ENCODE peak calls at places on chromosomes 11 and 22, in six cellular contexts. K, C, P, O, S and D are unnamed samples.

GRCh38 chr22:35312198-35313059 is 12.7 kb downstream of the TOM1 start:
- DNase-seq in S (no peak), C (no peak), K (no peak), O (no peak), P (peak), D (no peak)

GRCh38 chr11:77440678-77441077 is 33.2 kb downstream of the PAK1 start:
- DNase-seq in S (no peak), C (no peak), P (no peak), K (no peak), O (no peak), D (no peak)

GRCh38 chr11:132855516-132855915 is 676.8 kb downstream of the OPCML start:
- DNase-seq in K (no peak), C (no peak), S (no peak), P (no peak), O (no peak), D (no peak)

GRCh38 chr11:62705401-62705800 is 1.8 kb downstream of the BSCL2 start:
- DNase-seq in C (no peak), O (no peak), P (peak), S (no peak), K (no peak), D (no peak)

GRCh38 chr22:45217806-45218205 is 22.9 kb downstream of the KIAA0930 start:
- DNase-seq in O (no peak), P (no peak), S (no peak), C (no peak), K (no peak), D (peak)

GRCh38 chr11:122167100-122167499 is 51.1 kb upstream of the BLID start:
- DNase-seq in O (no peak), K (no peak), C (no peak), P (peak), S (no peak), D (no peak)

GRCh38 chr11:16612801-16613400 is 125.5 kb upstream of the C11orf58 start:
- DNase-seq in S (no peak), K (peak), O (no peak), P (no peak), C (no peak), D (no peak)

GRCh38 chr11:69166186-69167115 is 10.7 kb downstream of the SMIM38 start:
- DNase-seq in P (peak), S (no peak), O (peak), C (no peak), K (no peak), D (peak)

GRCh38 chr11:64661146-64661545 is 61.9 kb downstream of the NRXN2 start:
- DNase-seq in O (no peak), C (no peak), P (peak), S (no peak), K (no peak), D (no peak)

GRCh38 chr22:39598017-39598965 is 27.7 kb downstream of the CACNA1I start:
- DNase-seq in K (peak), P (no peak), S (peak), C (no peak), O (peak), D (no peak)

GRCh38 chr11:96978751-96979150 is 588.9 kb downstream of the JRKL start:
- DNase-seq in P (no peak), C (no peak), K (no peak), O (no peak), S (no peak), D (no peak)

GRCh38 chr22:29266564-29267461 is 968 bp downstream of the RHBDD3 start:
- DNase-seq in C (no peak), S (no peak), P (peak), K (no peak), O (no peak), D (no peak)

GRCh38 chr11:43921561-43922294 is 20.7 kb upstream of the C11orf96 start:
- DNase-seq in K (no peak), O (no peak), P (no peak), S (no peak), C (no peak), D (no peak)

GRCh38 chr11:122317337-122317736 is 201.3 kb upstream of the BLID start:
- DNase-seq in P (peak), C (no peak), S (no peak), O (no peak), K (no peak), D (no peak)

GRCh38 chr11:4134844-4135243 is 40.2 kb downstream of the RRM1 start:
- DNase-seq in S (no peak), C (no peak), O (no peak), K (no peak), P (peak), D (no peak)

GRCh38 chr11:102309621-102310541 is 7.4 kb upstream of the BIRC3 start:
- DNase-seq in P (no peak), C (no peak), O (no peak), S (peak), K (no peak), D (no peak)
- TF ChIP-seq CTCF in P (no peak), C (peak), O (no peak), S (peak), K (peak), D (peak)

GRCh38 chr11:111512296-111513239 is at the start of gene BTG4:
- DNase-seq in O (no peak), C (no peak), S (peak), P (peak), K (peak), D (no peak)

GRCh38 chr11:111513240-111513605 is 1.0 kb upstream of the BTG4 start:
- DNase-seq in C (no peak), K (no peak), P (no peak), S (no peak), O (no peak), D (no peak)

GRCh38 chr11:111515591-111515990 is 1.0 kb downstream of the HOATZ start:
- DNase-seq in S (no peak), O (no peak), K (no peak), C (no peak), P (no peak), D (no peak)

GRCh38 chr11:111510311-111510710 is 1.9 kb downstream of the BTG4 start:
- DNase-seq in O (no peak), S (no peak), P (no peak), C (no peak), K (no peak), D (no peak)

GRCh38 chr11:111514216-111515031 is at the start of gene HOATZ:
- DNase-seq in O (no peak), S (peak), C (no peak), P (peak), K (peak), D (no peak)
- TF ChIP-seq CTCF in O (no peak), S (no peak), C (no peak), P (peak), K (no peak), D (peak)

DNA sequence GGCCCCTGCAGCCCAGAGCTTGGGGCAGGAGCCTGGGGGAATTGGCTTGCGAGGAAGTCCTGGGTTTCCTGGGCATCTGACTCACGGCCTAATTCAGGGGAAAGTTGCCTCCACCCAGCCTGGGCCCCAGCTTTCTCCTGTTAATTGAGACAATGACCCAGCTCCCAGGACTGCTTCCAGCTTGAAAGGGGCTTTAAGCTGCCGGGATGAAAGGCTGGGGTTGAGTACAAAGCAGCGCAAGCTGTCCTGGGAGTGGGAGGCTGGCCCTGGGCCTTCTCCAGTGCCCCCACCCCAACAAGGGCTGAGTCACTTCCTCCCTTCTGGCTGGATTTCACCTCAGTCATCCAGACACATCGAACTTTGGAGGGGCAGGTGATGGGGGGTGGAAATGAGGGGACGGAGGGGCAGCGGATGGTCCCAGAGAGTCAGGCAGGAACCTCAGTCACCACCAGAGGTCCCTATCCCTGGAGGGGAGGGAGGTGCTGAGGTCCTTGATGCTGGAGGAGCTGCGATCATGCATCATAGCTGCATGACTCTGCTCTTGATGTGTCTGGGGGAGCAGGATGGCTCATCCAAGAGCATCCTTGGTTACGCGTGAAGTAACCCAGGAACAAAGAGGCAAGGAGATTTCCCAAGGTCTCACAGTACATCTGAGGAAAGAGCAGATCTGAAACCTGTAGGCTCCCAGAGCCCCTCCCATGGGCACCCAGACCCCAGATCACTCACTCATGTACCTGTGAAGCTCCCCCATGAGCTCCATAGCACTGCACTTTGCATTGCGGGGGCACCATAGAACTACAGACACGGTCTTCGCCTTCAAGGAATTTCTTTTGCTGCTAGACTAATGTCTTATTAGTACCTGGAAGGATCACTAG is 30.0 kb upstream of the OAF start:
- DNase-seq in P (peak), C (no peak), O (peak), S (no peak), K (no peak), D (no peak)
- TF ChIP-seq CTCF in P (peak), C (no peak), O (no peak), S (no peak), K (peak), D (peak)

GRCh38 chr11:86636275-86636674 is 36.1 kb downstream of the ME3 start:
- DNase-seq in K (no peak), C (no peak), O (no peak), S (no peak), P (no peak), D (no peak)

GRCh38 chr11:86629070-86629706 is 43.2 kb downstream of the ME3 start:
- DNase-seq in S (no peak), O (no peak), C (no peak), P (peak), K (no peak), D (no peak)

GRCh38 chr11:86627776-86628455 is 44.5 kb downstream of the ME3 start:
- DNase-seq in K (no peak), P (no peak), C (no peak), O (no peak), S (no peak), D (no peak)

GRCh38 chr11:86637976-86638375 is 34.4 kb downstream of the ME3 start:
- DNase-seq in C (no peak), K (no peak), O (no peak), S (no peak), P (no peak), D (no peak)

DNA sequence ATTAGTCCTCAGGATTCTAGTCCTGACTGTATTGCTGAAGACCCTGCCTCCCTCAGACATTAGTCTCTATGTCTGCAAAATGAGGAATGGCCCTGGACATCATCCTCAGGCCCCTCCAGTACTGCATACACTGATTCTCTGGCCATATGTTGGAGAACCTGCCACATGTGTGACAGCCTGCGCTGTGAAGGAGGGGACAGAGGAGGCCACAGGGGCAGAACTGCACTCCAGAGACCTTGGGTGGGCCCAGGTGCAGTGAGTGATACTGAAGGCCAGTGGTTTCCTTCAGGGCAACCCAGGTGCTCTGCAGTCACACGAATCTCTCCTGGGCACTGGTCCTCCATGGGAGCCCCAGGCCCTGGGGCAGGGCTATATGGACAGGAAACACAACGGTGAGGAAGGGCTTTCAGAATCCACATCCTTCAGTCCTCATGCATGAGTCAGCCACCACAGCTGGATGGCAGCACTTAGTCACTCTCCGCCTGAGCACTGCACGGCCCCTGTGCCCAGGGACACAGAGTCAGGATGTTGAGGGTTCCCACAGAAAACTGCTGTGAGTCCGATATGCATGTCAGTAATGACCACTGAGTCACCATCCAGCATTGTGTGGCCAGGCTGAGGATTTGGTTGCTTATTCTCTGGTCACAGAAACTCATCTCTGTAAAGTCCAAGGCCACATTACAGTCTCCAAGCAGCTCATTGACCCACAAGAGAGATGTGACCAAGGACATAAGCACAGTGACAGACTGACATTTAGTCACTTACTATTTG is 39.7 kb downstream of the ME3 start:
- DNase-seq in S (peak), C (no peak), K (peak), O (no peak), P (peak), D (no peak)
- TF ChIP-seq CTCF in S (no peak), C (no peak), K (no peak), O (no peak), P (peak), D (peak)

DNA sequence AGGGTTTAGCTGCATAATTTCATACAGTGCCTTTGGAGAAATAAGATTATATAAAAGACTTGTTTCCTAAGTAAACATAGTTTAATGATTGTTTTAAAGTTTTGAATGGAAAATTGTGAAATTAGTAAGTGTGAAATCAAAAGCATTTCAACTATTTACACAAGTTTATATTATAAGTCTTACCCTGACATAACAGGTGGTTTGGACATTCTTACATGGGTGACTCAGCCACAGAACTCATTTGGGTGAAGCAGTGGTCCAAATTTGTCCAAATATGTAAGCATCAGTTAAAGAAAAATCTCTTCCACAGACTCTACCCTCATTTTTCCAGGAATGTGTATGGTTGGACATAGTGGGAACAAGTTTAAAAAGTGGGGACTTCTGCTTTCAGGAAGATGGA is 68.0 kb downstream of the USP47 start:
- DNase-seq in K (no peak), O (no peak), S (no peak), C (no peak), P (peak), D (no peak)
- TF ChIP-seq CTCF in K (no peak), O (no peak), S (no peak), C (no peak), P (no peak), D (no peak)